ENCODE peak calls at places on chromosomes 4 and X, in six cellular contexts. Q, B, E, F, O and I are unnamed samples. For H3K36me3, the result is how much of the 10 kb centered on the place peaks cover.

GRCh38 chr4:10030946-10031662 is 9.8 kb upstream of the SLC2A9 start:
- DNase-seq in E (no peak), B (no peak), O (no peak), Q (no peak), F (no peak), I (no peak)

GRCh38 chr4:147943159-147943638 is 211.3 kb downstream of the ARHGAP10 start:
- DNase-seq in O (no peak), F (no peak), Q (no peak), B (no peak), E (no peak), I (peak)

GRCh38 chr4:111879539-111879938 is 265.7 kb upstream of the FAM241A start:
- DNase-seq in F (no peak), E (no peak), Q (no peak), B (no peak), O (no peak), I (no peak)

GRCh38 chrX:135522878-135523693 is 2.6 kb downstream of the INTS6L start:
- DNase-seq in O (no peak), F (no peak), B (no peak), E (no peak), Q (no peak), I (no peak)

GRCh38 chr4:6724461-6725111 is 8.6 kb downstream of the BLOC1S4 start:
- DNase-seq in O (no peak), B (no peak), Q (no peak), E (peak), F (no peak), I (no peak)

GRCh38 chrX:100931218-100931924 is 2.7 kb upstream of the XKRX start:
- DNase-seq in B (no peak), Q (no peak), F (no peak), O (no peak), E (no peak), I (no peak)

GRCh38 chr4:127708985-127709384 is 21.2 kb upstream of the SLC25A31 start:
- DNase-seq in O (no peak), F (no peak), B (peak), E (no peak), Q (no peak), I (peak)

GRCh38 chrX:42472727-42473126 is 305.2 kb downstream of the PPP1R2C start:
- DNase-seq in E (no peak), F (no peak), O (no peak), Q (no peak), B (no peak), I (no peak)

GRCh38 chr4:159764343-159764952 is 661.6 kb downstream of the RAPGEF2 start:
- DNase-seq in Q (no peak), E (no peak), O (no peak), F (no peak), B (peak), I (peak)

GRCh38 chr4:61853041-61853440 is 652.9 kb downstream of the ADGRL3 start:
- DNase-seq in E (no peak), Q (no peak), B (no peak), O (no peak), F (no peak), I (no peak)

GRCh38 chrX:2584216-2584615 is 83.4 kb upstream of the DHRSX start:
- DNase-seq in B (no peak), E (no peak), F (no peak), Q (no peak), O (no peak), I (no peak)

GRCh38 chrX:44244008-44244407 is 99.5 kb downstream of the EFHC2 start:
- DNase-seq in O (no peak), Q (no peak), F (no peak), B (peak), E (no peak), I (peak)

GRCh38 chrX:150587585-150588503 is 19.4 kb downstream of the MTM1 start:
- DNase-seq in E (no peak), Q (peak), B (no peak), F (peak), O (no peak), I (no peak)

GRCh38 chr4:3112241-3112978 is 37.9 kb downstream of the HTT start:
- DNase-seq in Q (no peak), E (no peak), O (no peak), B (no peak), F (no peak), I (no peak)

GRCh38 chr4:158020734-158021346 is 152.0 kb downstream of the GASK1B start:
- DNase-seq in B (peak), Q (no peak), F (no peak), E (no peak), O (no peak), I (no peak)

GRCh38 chr4:54446556-54446955 is 211.2 kb upstream of the KIT start:
- DNase-seq in F (no peak), E (no peak), O (no peak), Q (no peak), B (no peak), I (no peak)

GRCh38 chr4:628821-629635 is 3.7 kb downstream of the PDE6B start:
- DNase-seq in Q (no peak), E (no peak), F (no peak), B (peak), O (peak), I (no peak)

GRCh38 chrX:53357799-53358530 is 64.5 kb downstream of the SMC1A start:
- DNase-seq in B (peak), O (no peak), F (no peak), Q (no peak), E (no peak), I (no peak)

GRCh38 chr4:44495136-44495535 is 46.5 kb upstream of the KCTD8 start:
- DNase-seq in F (no peak), O (no peak), E (no peak), Q (no peak), B (no peak), I (no peak)

GRCh38 chr4:84159767-84160166 is 339.3 kb downstream of the NKX6-1 start:
- DNase-seq in E (no peak), B (peak), Q (no peak), F (no peak), O (no peak), I (no peak)

GRCh38 chr4:108433832-108434231 is 186.5 kb upstream of the RPL34 start:
- DNase-seq in O (no peak), E (no peak), Q (no peak), B (peak), F (no peak), I (no peak)

GRCh38 chrX:9786839-9787635 is 808 bp downstream of the SHROOM2 start:
- DNase-seq in B (peak), Q (no peak), F (no peak), E (no peak), O (no peak), I (peak)

GRCh38 chr4:113684534-113685091 is 76.9 kb downstream of the CAMK2D start:
- DNase-seq in F (peak), B (peak), O (peak), Q (no peak), E (no peak), I (peak)

GRCh38 chrX:110436497-110436896 is 77.8 kb downstream of the RTL9 start:
- DNase-seq in Q (no peak), F (no peak), E (no peak), O (no peak), B (no peak), I (no peak)

GRCh38 chrX:136823175-136823574 is 42.4 kb upstream of the ARHGEF6 start:
- DNase-seq in B (no peak), O (no peak), E (no peak), Q (no peak), F (no peak), I (no peak)

GRCh38 chrX:18098704-18099103 is 122.0 kb downstream of the BEND2 start:
- DNase-seq in O (no peak), Q (no peak), F (no peak), E (no peak), B (peak), I (no peak)

GRCh38 chrX:154436290-154436596 is 711 bp upstream of the GDI1 start:
- DNase-seq in O (no peak), E (no peak), B (no peak), Q (no peak), F (no peak), I (no peak)
- H3K36me3 ChIP-seq in O (under half), E (under half), B (under half), Q (under half), F (under half), I (under half)

GRCh38 chr4:150574678-150575077 is 7.3 kb upstream of the MAB21L2 start:
- DNase-seq in B (no peak), E (no peak), Q (no peak), O (no peak), F (no peak), I (no peak)
- H3K36me3 ChIP-seq in B (under half), E (under half), Q (under half), O (under half), F (under half), I (under half)

GRCh38 chr4:39840027-39840426 is 137.7 kb downstream of the PDS5A start:
- DNase-seq in B (no peak), E (no peak), O (no peak), F (no peak), Q (no peak), I (no peak)

GRCh38 chr4:39834269-39834668 is 136.3 kb downstream of the UBE2K start:
- DNase-seq in Q (no peak), O (no peak), F (no peak), B (no peak), E (no peak), I (no peak)
- H3K36me3 ChIP-seq in Q (under half), O (under half), F (half or more), B (under half), E (under half), I (under half)

GRCh38 chrX:153954618-153955450 is 10.4 kb upstream of the RENBP start:
- DNase-seq in F (no peak), B (no peak), O (no peak), Q (no peak), E (no peak), I (no peak)

GRCh38 chrX:153952373-153953026 is 8.1 kb upstream of the RENBP start:
- DNase-seq in F (no peak), E (no peak), B (no peak), Q (no peak), O (no peak), I (no peak)

GRCh38 chrX:153951683-153952372 is 7.4 kb upstream of the RENBP start:
- DNase-seq in B (no peak), F (no peak), Q (no peak), O (no peak), E (no peak), I (no peak)

GRCh38 chrX:153953892-153954617 is 9.6 kb upstream of the RENBP start:
- DNase-seq in F (no peak), O (no peak), B (no peak), E (no peak), Q (no peak), I (no peak)

GRCh38 chrX:153953342-153953830 is 8.9 kb upstream of the RENBP start:
- DNase-seq in F (peak), Q (peak), B (peak), O (peak), E (peak), I (peak)
- H3K36me3 ChIP-seq in F (half or more), Q (under half), B (under half), O (under half), E (under half), I (under half)